ENCODE peak calls at places on chromosomes 1 and 21, in ten cellular contexts. E is NCI-H1092; G is activated T-helper 1 cell treated with Interleukin-2 at 50 U/mL for 16 hours; C is MV-4-11; U is dermis microvascular lymphatic vessel endothelial cell; L is activated T-cell treated with anti-CD3 and anti-CD28 coated beads for 4 hours; V is activated effector memory CD4-positive, alpha-beta T cell treated with Interleukin-2 at 50 U/mL for 16 hours; S is left cardiac atrium; A is T-helper 2 cell; X is GF-D8. R is an unnamed sample.
A peak's percentile ranks its signal among the peaks of the same experiment; 100 is the strongest.

GRCh38 chr1:234779160-234779538 is 169.2 kb upstream of the IRF2BP2 start:
- DNase-seq in E (no peak), G (no peak), C (no peak), U (peak; percentile 16), L (no peak), V (no peak), S (no peak), A (no peak), X (no peak), R (no peak)

GRCh38 chr21:38875694-38876492 is 70.2 kb downstream of the ETS2 start:
- DNase-seq in E (no peak), G (no peak), C (peak; percentile 61), U (no peak), L (no peak), V (no peak), S (no peak), A (no peak), X (no peak), R (no peak)

GRCh38 chr1:17305576-17306095 is 2.4 kb upstream of the PADI4 start:
- DNase-seq in E (no peak), G (no peak), C (no peak), U (no peak), L (no peak), V (no peak), S (no peak), A (no peak), X (no peak), R (no peak)

GRCh38 chr1:56520202-56520601 is 59.2 kb downstream of the PLPP3 start:
- DNase-seq in E (no peak), G (no peak), C (peak; percentile 7), U (no peak), L (no peak), V (no peak), S (no peak), A (no peak), X (no peak), R (no peak)

GRCh38 chr1:44038876-44039657 is 7.8 kb upstream of the SLC6A9 start:
- DNase-seq in E (no peak), G (no peak), C (no peak), U (no peak), L (no peak), V (no peak), S (no peak), A (no peak), X (no peak), R (no peak)

GRCh38 chr1:50929376-50929958 is 30.6 kb downstream of the FAF1 start:
- DNase-seq in E (no peak), G (no peak), C (peak; percentile 25), U (peak; percentile 62), L (no peak), V (no peak), S (no peak), A (no peak), X (peak; percentile 36), R (no peak)

GRCh38 chr1:112991721-112992120 is 35.7 kb upstream of the SLC16A1 start:
- DNase-seq in E (no peak), G (no peak), C (no peak), U (no peak), L (no peak), V (no peak), S (no peak), A (no peak), X (no peak), R (no peak)

GRCh38 chr21:35511298-35512162 is 462.4 kb upstream of the RUNX1 start:
- DNase-seq in E (no peak), G (no peak), C (peak; percentile 53), U (peak; percentile 11), L (no peak), V (no peak), S (no peak), A (no peak), X (no peak), R (no peak)

GRCh38 chr1:230950404-230950803 is 28.3 kb downstream of the TTC13 start:
- DNase-seq in E (no peak), G (no peak), C (no peak), U (no peak), L (no peak), V (no peak), S (no peak), A (no peak), X (no peak), R (no peak)

GRCh38 chr1:21099869-21100131 is 76.9 kb downstream of the EIF4G3 start:
- DNase-seq in E (no peak), G (no peak), C (no peak), U (no peak), L (no peak), V (no peak), S (no peak), A (no peak), X (no peak), R (no peak)

GRCh38 chr1:160374701-160375443 is 8.0 kb downstream of the NHLH1 start:
- DNase-seq in E (no peak), G (no peak), C (no peak), U (no peak), L (no peak), V (no peak), S (no peak), A (no peak), X (no peak), R (no peak)

GRCh38 chr1:225868631-225869330 is 13.4 kb downstream of the TMEM63A start:
- DNase-seq in E (no peak), G (no peak), C (no peak), U (no peak), L (no peak), V (no peak), S (no peak), A (no peak), X (no peak), R (no peak)

GRCh38 chr1:110212165-110213142 is 2.3 kb downstream of the KCNC4 start:
- DNase-seq in E (peak; percentile 74), G (no peak), C (no peak), U (no peak), L (no peak), V (no peak), S (no peak), A (no peak), X (no peak), R (peak; percentile 21)

GRCh38 chr1:190175320-190175719 is 302.3 kb downstream of the BRINP3 start:
- DNase-seq in E (no peak), G (no peak), C (no peak), U (no peak), L (no peak), V (no peak), S (no peak), A (no peak), X (no peak), R (no peak)

GRCh38 chr1:26785611-26786436 is 1.9 kb upstream of the PIGV start:
- DNase-seq in E (no peak), G (no peak), C (peak; percentile 80), U (peak; percentile 54), L (no peak), V (no peak), S (no peak), A (no peak), X (peak; percentile 61), R (no peak)

GRCh38 chr21:45824546-45825208 is 156.9 kb upstream of the COL6A1 start:
- DNase-seq in E (no peak), G (no peak), C (no peak), U (no peak), L (no peak), V (no peak), S (no peak), A (no peak), X (no peak), R (no peak)

GRCh38 chr1:47325530-47325929 is 8.1 kb upstream of the CMPK1 start:
- DNase-seq in E (no peak), G (no peak), C (no peak), U (no peak), L (no peak), V (no peak), S (no peak), A (no peak), X (no peak), R (no peak)

GRCh38 chr1:216464489-216464888 is 41.2 kb upstream of the USH2A start:
- DNase-seq in E (no peak), G (no peak), C (no peak), U (no peak), L (no peak), V (no peak), S (no peak), A (no peak), X (no peak), R (no peak)

GRCh38 chr1:111191496-111191895 is 8.9 kb downstream of the DENND2D start:
- DNase-seq in E (no peak), G (no peak), C (no peak), U (no peak), L (no peak), V (no peak), S (no peak), A (no peak), X (no peak), R (no peak)

GRCh38 chr1:20255666-20256065 is 35.0 kb upstream of the VWA5B1 start:
- DNase-seq in E (no peak), G (no peak), C (peak; percentile 94), U (peak; percentile 15), L (no peak), V (no peak), S (no peak), A (no peak), X (no peak), R (no peak)

GRCh38 chr1:201448981-201449380 is 20.0 kb downstream of the PHLDA3 start:
- DNase-seq in E (no peak), G (no peak), C (no peak), U (no peak), L (no peak), V (no peak), S (peak; percentile 36), A (no peak), X (no peak), R (no peak)

GRCh38 chr1:116165572-116165971 is 54.4 kb downstream of the MAB21L3 start:
- DNase-seq in E (no peak), G (no peak), C (no peak), U (no peak), L (no peak), V (no peak), S (peak; percentile 71), A (no peak), X (no peak), R (no peak)

GRCh38 chr1:214558002-214558770 is 6.8 kb upstream of the PTPN14 start:
- DNase-seq in E (no peak), G (no peak), C (peak; percentile 86), U (peak; percentile 62), L (no peak), V (no peak), S (no peak), A (no peak), X (no peak), R (no peak)

GRCh38 chr1:11692899-11693590 is 1.5 kb downstream of the DRAXIN start:
- DNase-seq in E (no peak), G (no peak), C (peak; percentile 89), U (peak; percentile 85), L (peak; percentile 19), V (peak; percentile 22), S (no peak), A (no peak), X (no peak), R (no peak)

GRCh38 chr1:41241748-41242644 is at the start of gene SCMH1:
- DNase-seq in E (peak; percentile 44), G (peak; percentile 52), C (no peak), U (peak; percentile 53), L (peak; percentile 44), V (peak; percentile 44), S (peak; percentile 53), A (peak; percentile 50), X (no peak), R (peak; percentile 66)

GRCh38 chr1:199736646-199737045 is 290.9 kb upstream of the NR5A2 start:
- DNase-seq in E (no peak), G (no peak), C (no peak), U (no peak), L (no peak), V (no peak), S (no peak), A (no peak), X (no peak), R (no peak)

GRCh38 chr1:15178571-15179484 is 25.3 kb downstream of the TMEM51 start:
- DNase-seq in E (peak; percentile 81), G (no peak), C (peak; percentile 68), U (peak; percentile 91), L (no peak), V (no peak), S (no peak), A (no peak), X (no peak), R (no peak)

GRCh38 chr1:18249691-18250090 is 142.1 kb downstream of the IGSF21 start:
- DNase-seq in E (peak; percentile 73), G (no peak), C (no peak), U (no peak), L (no peak), V (no peak), S (no peak), A (no peak), X (no peak), R (no peak)

R was measured in activated B cell treated with CpG ODN at 0.5 μM for 24 hours.